ENCODE peak calls at places on chromosome 21, in eight cellular contexts. V is psoas muscle; O is heart left ventricle; S is gastrocnemius medialis; Y is GM23338; C is lower lobe of right lung; T is effector memory CD4-positive, alpha-beta T cell; L is esophagus squamous epithelium. K is an unnamed sample. For H3K27me3, the result is how much of the 10 kb centered on the place peaks cover.

GRCh38 chr21:34612056-34612455 is 2.9 kb downstream of the RCAN1 start:
- DNase-seq in V (no peak), O (no peak), S (no peak), Y (no peak), C (no peak), T (no peak), L (no peak), K (no peak)

GRCh38 chr21:29334717-29335428 is 36.2 kb downstream of the BACH1 start:
- DNase-seq in V (no peak), O (no peak), S (no peak), Y (no peak), C (no peak), T (no peak), L (no peak), K (no peak)

GRCh38 chr21:28509031-28509430 is 483.6 kb downstream of the LTN1 start:
- DNase-seq in V (no peak), O (no peak), S (no peak), Y (peak), C (no peak), T (no peak), L (no peak), K (no peak)

GRCh38 chr21:42873096-42873495 is 6.2 kb downstream of the WDR4 start:
- DNase-seq in V (no peak), O (no peak), S (no peak), Y (no peak), C (peak), T (no peak), L (no peak), K (no peak)

GRCh38 chr21:26226724-26227123 is 56.2 kb upstream of the APP start:
- DNase-seq in V (no peak), O (no peak), S (no peak), Y (no peak), C (no peak), T (no peak), L (no peak), K (no peak)

GRCh38 chr21:45985471-45986315 is 4.1 kb downstream of the COL6A1 start:
- DNase-seq in V (peak), O (peak), S (no peak), Y (no peak), C (peak), T (no peak), L (no peak), K (no peak)

GRCh38 chr21:45033791-45034555 is 40.4 kb upstream of the ADARB1 start:
- DNase-seq in V (peak), O (no peak), S (peak), Y (no peak), C (no peak), T (no peak), L (no peak), K (peak)

GRCh38 chr21:16408280-16408669 is 678.5 kb downstream of the USP25 start:
- DNase-seq in V (no peak), O (no peak), S (no peak), Y (no peak), C (no peak), T (no peak), L (no peak), K (no peak)

GRCh38 chr21:28627261-28627660 is 365.4 kb downstream of the LTN1 start:
- DNase-seq in V (no peak), O (no peak), S (no peak), Y (no peak), C (no peak), T (no peak), L (no peak), K (no peak)

GRCh38 chr21:46220847-46221246 is 7.7 kb downstream of the LSS start:
- DNase-seq in V (no peak), O (no peak), S (no peak), Y (no peak), C (no peak), T (no peak), L (no peak), K (peak)

GRCh38 chr21:45927032-45927431 is 54.5 kb upstream of the COL6A1 start:
- DNase-seq in V (no peak), O (no peak), S (no peak), Y (no peak), C (no peak), T (no peak), L (no peak), K (no peak)

GRCh38 chr21:22965455-22966125 is 1967.4 kb downstream of the NCAM2 start:
- DNase-seq in V (no peak), O (no peak), S (no peak), Y (peak), C (no peak), T (no peak), L (no peak), K (no peak)

GRCh38 chr21:29235714-29236197 is 63.0 kb upstream of the BACH1 start:
- DNase-seq in V (no peak), O (no peak), S (no peak), Y (no peak), C (no peak), T (no peak), L (no peak), K (no peak)

GRCh38 chr21:30166705-30167104 is at the start of gene CLDN17:
- DNase-seq in V (no peak), O (no peak), S (no peak), Y (no peak), C (no peak), T (no peak), L (no peak), K (no peak)

GRCh38 chr21:30831194-30831765 is 1.7 kb upstream of the KRTAP7-1 start:
- DNase-seq in V (no peak), O (no peak), S (no peak), Y (peak), C (no peak), T (peak), L (no peak), K (peak)

GRCh38 chr21:16215193-16215592 is 485.4 kb downstream of the USP25 start:
- DNase-seq in V (no peak), O (no peak), S (no peak), Y (no peak), C (no peak), T (no peak), L (no peak), K (no peak)

GRCh38 chr21:41779659-41780058 is 12.8 kb upstream of the RIPK4 start:
- DNase-seq in V (no peak), O (no peak), S (no peak), Y (no peak), C (no peak), T (no peak), L (no peak), K (no peak)

GRCh38 chr21:21165063-21165645 is 166.9 kb downstream of the NCAM2 start:
- DNase-seq in V (no peak), O (peak), S (no peak), Y (no peak), C (no peak), T (no peak), L (no peak), K (no peak)

GRCh38 chr21:45246535-45247320 is 41.0 kb downstream of the POFUT2 start:
- DNase-seq in V (no peak), O (no peak), S (no peak), Y (no peak), C (no peak), T (no peak), L (no peak), K (no peak)

GRCh38 chr21:45972716-45973474 is 8.7 kb upstream of the COL6A1 start:
- DNase-seq in V (peak), O (peak), S (no peak), Y (peak), C (peak), T (no peak), L (no peak), K (peak)

GRCh38 chr21:45438391-45439145 is 33.6 kb downstream of the COL18A1 start:
- DNase-seq in V (peak), O (peak), S (no peak), Y (no peak), C (no peak), T (no peak), L (no peak), K (no peak)

GRCh38 chr21:24988941-24989340 is 618.3 kb downstream of the MRPL39 start:
- DNase-seq in V (no peak), O (no peak), S (no peak), Y (no peak), C (no peak), T (no peak), L (no peak), K (no peak)

GRCh38 chr21:45356251-45356650 is 48.7 kb upstream of the COL18A1 start:
- DNase-seq in V (peak), O (peak), S (no peak), Y (peak), C (peak), T (no peak), L (no peak), K (no peak)

GRCh38 chr21:29193907-29194306 is 63.5 kb downstream of the MAP3K7CL start:
- DNase-seq in V (no peak), O (no peak), S (no peak), Y (no peak), C (no peak), T (no peak), L (no peak), K (no peak)

GRCh38 chr21:45430521-45431501 is 25.8 kb downstream of the COL18A1 start:
- DNase-seq in V (no peak), O (no peak), S (no peak), Y (peak), C (no peak), T (no peak), L (no peak), K (peak)

GRCh38 chr21:46118305-46118870 is 20.5 kb downstream of the COL6A2 start:
- DNase-seq in V (peak), O (peak), S (no peak), Y (no peak), C (peak), T (no peak), L (no peak), K (peak)

GRCh38 chr21:42609806-42610205 is 43.6 kb upstream of the PDE9A start:
- DNase-seq in V (no peak), O (no peak), S (no peak), Y (no peak), C (no peak), T (no peak), L (no peak), K (peak)

GRCh38 chr21:31967334-31967733 is 94.5 kb downstream of the HUNK start:
- DNase-seq in V (no peak), O (no peak), S (no peak), Y (no peak), C (no peak), T (no peak), L (no peak), K (no peak)

GRCh38 chr21:44535963-44536362 is 4.0 kb downstream of the KRTAP10-1 start:
- DNase-seq in V (no peak), O (no peak), S (no peak), Y (no peak), C (no peak), T (no peak), L (no peak), K (no peak)

GRCh38 chr21:46227811-46228344 is 696 bp downstream of the LSS start:
- DNase-seq in V (no peak), O (no peak), S (no peak), Y (peak), C (no peak), T (no peak), L (no peak), K (no peak)

GRCh38 chr21:42569732-42570301 is 56.2 kb downstream of the SLC37A1 start:
- DNase-seq in V (peak), O (peak), S (no peak), Y (no peak), C (peak), T (no peak), L (no peak), K (peak)

GRCh38 chr21:31103163-31103562 is 64.9 kb upstream of the KRTAP19-8 start:
- DNase-seq in V (no peak), O (no peak), S (no peak), Y (no peak), C (no peak), T (no peak), L (no peak), K (no peak)

GRCh38 chr21:34582506-34583150 is 32.3 kb downstream of the RCAN1 start:
- DNase-seq in V (no peak), O (peak), S (no peak), Y (peak), C (no peak), T (no peak), L (no peak), K (peak)

GRCh38 chr21:30234643-30235042 is 18.7 kb upstream of the CLDN8 start:
- DNase-seq in V (no peak), O (no peak), S (no peak), Y (no peak), C (no peak), T (no peak), L (no peak), K (no peak)

GRCh38 chr21:42238185-42238934 is 19.4 kb downstream of the ABCG1 start:
- DNase-seq in V (peak), O (peak), S (no peak), Y (no peak), C (no peak), T (peak), L (no peak), K (no peak)

GRCh38 chr21:46187814-46188213 is 3.6 kb upstream of the SPATC1L start:
- DNase-seq in V (no peak), O (no peak), S (no peak), Y (no peak), C (no peak), T (no peak), L (no peak), K (no peak)

GRCh38 chr21:40837456-40837855 is 9.5 kb downstream of the DSCAM start:
- DNase-seq in V (no peak), O (no peak), S (no peak), Y (no peak), C (no peak), T (no peak), L (no peak), K (no peak)

GRCh38 chr21:25788677-25789076 is 53.9 kb downstream of the GABPA start:
- DNase-seq in V (no peak), O (no peak), S (no peak), Y (no peak), C (no peak), T (no peak), L (no peak), K (no peak)

GRCh38 chr21:37912616-37913015 is 3.6 kb downstream of the KCNJ6 start:
- DNase-seq in V (no peak), O (no peak), S (no peak), Y (no peak), C (no peak), T (no peak), L (no peak), K (no peak)
- H3K27me3 ChIP-seq in V (under half), O (half or more), S (under half), Y (under half), C (under half), T (under half), L (under half), K (under half)

GRCh38 chr21:33069645-33069993 is 322 bp upstream of the OLIG1 start:
- DNase-seq in V (no peak), O (no peak), S (no peak), Y (no peak), C (no peak), T (no peak), L (no peak), K (no peak)
- H3K27me3 ChIP-seq in V (under half), O (half or more), S (half or more), Y (half or more), C (half or more), T (under half), L (under half), K (under half)

DNA sequence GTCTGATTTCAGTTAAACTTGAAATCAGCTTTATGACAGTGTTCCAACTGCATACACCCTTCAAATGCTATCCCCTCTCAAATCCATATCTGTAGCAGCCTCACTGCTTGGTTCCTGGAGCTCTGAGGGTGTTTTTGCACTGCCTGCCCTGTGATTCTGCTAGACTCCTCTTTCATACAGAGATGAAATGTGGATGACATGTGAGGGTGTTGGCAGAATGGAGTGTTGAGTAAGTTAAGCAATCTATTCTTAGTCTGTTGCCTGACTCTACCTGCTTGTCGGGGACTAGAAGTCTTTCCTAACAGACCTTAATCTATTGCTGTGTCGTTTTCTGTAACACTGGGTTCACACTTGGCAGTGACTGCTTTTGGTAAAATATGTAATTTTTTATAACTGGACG is 9.8 kb downstream of the IGSF5 start:
- DNase-seq in V (no peak), O (no peak), S (no peak), Y (no peak), C (no peak), T (no peak), L (no peak), K (no peak)
- H3K27me3 ChIP-seq in V (under half), O (under half), S (under half), Y (under half), C (under half), T (under half), L (under half), K (under half)

DNA sequence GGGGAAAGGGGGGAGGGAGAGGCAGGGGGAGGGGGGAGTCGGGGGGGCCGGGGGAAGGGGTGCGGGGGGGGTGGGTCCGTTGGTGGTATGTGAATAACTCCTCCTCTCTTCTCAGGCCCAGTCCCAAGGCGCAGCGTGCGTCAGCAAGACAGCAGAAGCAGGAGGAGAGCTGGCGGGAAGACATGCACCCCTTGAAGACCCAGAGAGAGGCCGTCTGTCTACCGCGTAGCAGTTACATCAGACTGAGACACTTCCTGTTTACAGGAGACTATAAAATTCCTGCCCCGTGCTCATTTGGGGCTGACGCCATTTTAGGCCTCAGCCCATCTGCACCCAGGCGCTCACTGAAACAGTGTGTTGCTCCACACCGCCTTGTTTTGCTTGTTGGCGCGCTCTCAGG is 55.3 kb downstream of the SETD4 start:
- DNase-seq in V (no peak), O (no peak), S (no peak), Y (peak), C (no peak), T (no peak), L (no peak), K (peak)
- H3K27me3 ChIP-seq in V (under half), O (under half), S (under half), Y (under half), C (under half), T (under half), L (under half), K (under half)

K was measured in testis.